ENCODE peak calls at places on chromosomes 12 and 14, in five cellular contexts. S, D, X, U and F are unnamed samples.

GRCh38 chr12:117587646-117588287 is 226.3 kb upstream of the NOS1 start:
- DNase-seq in S (peak), D (peak), X (no peak), U (peak), F (peak)

GRCh38 chr12:7729683-7730195 is 17.4 kb downstream of the CLEC4C start:
- DNase-seq in S (no peak), D (no peak), X (no peak), U (no peak), F (no peak)

GRCh38 chr12:47940773-47941474 is 22.5 kb upstream of the TMEM106C start:
- DNase-seq in S (no peak), D (no peak), X (no peak), U (no peak), F (no peak)

GRCh38 chr12:98750511-98750910 is 105.4 kb downstream of the APAF1 start:
- DNase-seq in S (no peak), D (no peak), X (no peak), U (no peak), F (no peak)

GRCh38 chr14:79254069-79254775 is 957.1 kb downstream of the DIO2 start:
- DNase-seq in S (no peak), D (no peak), X (no peak), U (no peak), F (no peak)

GRCh38 chr12:108410689-108411088 is 71.6 kb upstream of the CMKLR1 start:
- DNase-seq in S (no peak), D (no peak), X (no peak), U (no peak), F (no peak)

GRCh38 chr12:57476162-57476992 is 3.3 kb downstream of the ARHGAP9 start:
- DNase-seq in S (no peak), D (peak), X (no peak), U (peak), F (no peak)

GRCh38 chr12:91332305-91332704 is 149.7 kb upstream of the DCN start:
- DNase-seq in S (no peak), D (no peak), X (no peak), U (no peak), F (no peak)

GRCh38 chr14:50836515-50836914 is 5.6 kb upstream of the NIN start:
- DNase-seq in S (no peak), D (no peak), X (no peak), U (no peak), F (no peak)

GRCh38 chr12:26250801-26251200 is 55.4 kb downstream of the SSPN start:
- DNase-seq in S (no peak), D (no peak), X (no peak), U (no peak), F (no peak)